ENCODE peak calls at places on chromosomes 12 and 14, in four cellular contexts. One of them, this sample, is unnamed.

GRCh38 chr12:109513977-109514376 is 36.5 kb downstream of the UBE3B start:
- DNase-seq in IMR-90: peak
- DNase-seq in GM12878: no peak
- DNase-seq in K562: no peak
- DNase-seq in this sample: no peak

GRCh38 chr12:6268484-6269157 is 41.9 kb upstream of the PLEKHG6 start:
- DNase-seq in GM12878: no peak
- DNase-seq in IMR-90: no peak
- DNase-seq in K562: no peak
- DNase-seq in this sample: no peak

GRCh38 chr12:117155278-117156060 is 34.8 kb downstream of the FBXO21 start:
- DNase-seq in GM12878: no peak
- DNase-seq in IMR-90: peak
- DNase-seq in K562: peak
- DNase-seq in this sample: peak

GRCh38 chr14:91232052-91232451 is 12.5 kb downstream of the GPR68 start:
- DNase-seq in IMR-90: no peak
- DNase-seq in GM12878: no peak
- DNase-seq in K562: no peak
- DNase-seq in this sample: no peak

GRCh38 chr12:51373222-51373621 is 18.0 kb downstream of the GALNT6 start:
- DNase-seq in GM12878: no peak
- DNase-seq in IMR-90: no peak
- DNase-seq in K562: no peak
- DNase-seq in this sample: no peak

GRCh38 chr12:1936406-1937320 is 18.2 kb upstream of the CACNA2D4 start:
- DNase-seq in GM12878: no peak
- DNase-seq in IMR-90: peak
- DNase-seq in K562: no peak
- DNase-seq in this sample: peak

GRCh38 chr12:84276215-84276614 is 636.4 kb downstream of the SLC6A15 start:
- DNase-seq in GM12878: no peak
- DNase-seq in K562: no peak
- DNase-seq in IMR-90: peak
- DNase-seq in this sample: no peak

GRCh38 chr12:17540921-17541320 is 549.1 kb downstream of the RERGL start:
- DNase-seq in IMR-90: no peak
- DNase-seq in K562: no peak
- DNase-seq in GM12878: no peak
- DNase-seq in this sample: no peak

GRCh38 chr12:89731614-89732013 is 23.0 kb upstream of the ATP2B1 start:
- DNase-seq in IMR-90: peak
- DNase-seq in GM12878: no peak
- DNase-seq in K562: no peak
- DNase-seq in this sample: no peak

GRCh38 chr12:132450391-132451171 is 39.4 kb upstream of the FBRSL1 start:
- DNase-seq in K562: no peak
- DNase-seq in GM12878: no peak
- DNase-seq in IMR-90: no peak
- DNase-seq in this sample: no peak

GRCh38 chr12:18323159-18323558 is 61.8 kb downstream of the PIK3C2G start:
- DNase-seq in GM12878: no peak
- DNase-seq in IMR-90: peak
- DNase-seq in K562: no peak
- DNase-seq in this sample: no peak

GRCh38 chr14:74882103-74882920 is 596 bp downstream of the DLST start:
- DNase-seq in GM12878: no peak
- DNase-seq in IMR-90: peak
- DNase-seq in K562: no peak
- DNase-seq in this sample: peak

GRCh38 chr14:39268393-39268792 is 34.7 kb downstream of the MIA2 start:
- DNase-seq in K562: no peak
- DNase-seq in IMR-90: peak
- DNase-seq in GM12878: no peak
- DNase-seq in this sample: no peak

GRCh38 chr12:124493809-124494750 is 73.3 kb downstream of the NCOR2 start:
- DNase-seq in GM12878: peak
- DNase-seq in K562: no peak
- DNase-seq in IMR-90: no peak
- DNase-seq in this sample: no peak

GRCh38 chr14:78758333-78758732 is 588.2 kb downstream of the NRXN3 start:
- DNase-seq in IMR-90: peak
- DNase-seq in K562: peak
- DNase-seq in GM12878: peak
- DNase-seq in this sample: peak

GRCh38 chr12:14774074-14774943 is 29.0 kb downstream of the WBP11 start:
- DNase-seq in IMR-90: peak
- DNase-seq in GM12878: peak
- DNase-seq in K562: no peak
- DNase-seq in this sample: peak

GRCh38 chr12:43396671-43397070 is 155.3 kb downstream of the ADAMTS20 start:
- DNase-seq in K562: no peak
- DNase-seq in IMR-90: no peak
- DNase-seq in GM12878: no peak
- DNase-seq in this sample: no peak

GRCh38 chr12:100706029-100706428 is 88.5 kb upstream of the ANO4 start:
- DNase-seq in GM12878: no peak
- DNase-seq in K562: no peak
- DNase-seq in IMR-90: peak
- DNase-seq in this sample: no peak

GRCh38 chr12:50390284-50390683 is 6.1 kb downstream of the FAM186A start:
- DNase-seq in IMR-90: peak
- DNase-seq in K562: no peak
- DNase-seq in GM12878: no peak
- DNase-seq in this sample: peak

GRCh38 chr14:91352101-91352500 is 65.5 kb downstream of the CCDC88C start:
- DNase-seq in IMR-90: no peak
- DNase-seq in K562: no peak
- DNase-seq in GM12878: no peak
- DNase-seq in this sample: no peak

GRCh38 chr14:96098309-96098998 is 59.3 kb downstream of the C14orf132 start:
- DNase-seq in GM12878: peak
- DNase-seq in IMR-90: peak
- DNase-seq in K562: peak
- DNase-seq in this sample: peak

DNA sequence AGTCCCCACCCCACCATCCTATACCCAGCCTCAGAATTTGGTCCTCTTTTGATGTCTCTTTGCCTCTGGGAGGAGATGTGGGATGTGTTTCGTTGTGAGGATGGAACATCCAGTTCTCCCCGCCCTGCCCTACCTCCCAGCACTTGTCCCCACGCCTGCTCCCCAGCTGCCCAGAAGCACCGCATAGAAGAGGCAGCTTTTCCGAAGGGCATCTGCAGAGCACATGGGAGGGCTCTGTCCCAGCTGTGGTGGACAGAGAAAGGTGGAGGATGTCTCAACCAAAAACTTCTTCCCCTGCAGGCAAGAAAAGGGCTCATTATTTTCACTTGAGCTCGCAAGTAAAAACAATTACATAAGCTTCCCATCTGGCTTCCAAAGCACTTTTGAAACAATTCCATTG is 302.6 kb downstream of the PCNX1 start:
- DNase-seq in K562: no peak
- DNase-seq in IMR-90: no peak
- DNase-seq in GM12878: no peak
- DNase-seq in this sample: no peak
- TF ChIP-seq FOS in K562: no peak
- TF ChIP-seq FOS in IMR-90: no peak
- TF ChIP-seq FOS in GM12878: no peak
- TF ChIP-seq FOS in this sample: no peak

GRCh38 chr14:101337053-101337452 is 224.2 kb upstream of the DIO3 start:
- DNase-seq in GM12878: no peak
- DNase-seq in K562: no peak
- DNase-seq in IMR-90: no peak
- DNase-seq in this sample: no peak

GRCh38 chr14:101333335-101334280 is 227.7 kb upstream of the DIO3 start:
- DNase-seq in K562: no peak
- DNase-seq in IMR-90: no peak
- DNase-seq in GM12878: no peak
- DNase-seq in this sample: no peak

GRCh38 chr14:101334656-101335055 is 226.6 kb upstream of the DIO3 start:
- DNase-seq in IMR-90: no peak
- DNase-seq in GM12878: no peak
- DNase-seq in K562: no peak
- DNase-seq in this sample: no peak

GRCh38 chr14:101336203-101336602 is 225.1 kb upstream of the DIO3 start:
- DNase-seq in K562: no peak
- DNase-seq in IMR-90: no peak
- DNase-seq in GM12878: no peak
- DNase-seq in this sample: no peak

DNA sequence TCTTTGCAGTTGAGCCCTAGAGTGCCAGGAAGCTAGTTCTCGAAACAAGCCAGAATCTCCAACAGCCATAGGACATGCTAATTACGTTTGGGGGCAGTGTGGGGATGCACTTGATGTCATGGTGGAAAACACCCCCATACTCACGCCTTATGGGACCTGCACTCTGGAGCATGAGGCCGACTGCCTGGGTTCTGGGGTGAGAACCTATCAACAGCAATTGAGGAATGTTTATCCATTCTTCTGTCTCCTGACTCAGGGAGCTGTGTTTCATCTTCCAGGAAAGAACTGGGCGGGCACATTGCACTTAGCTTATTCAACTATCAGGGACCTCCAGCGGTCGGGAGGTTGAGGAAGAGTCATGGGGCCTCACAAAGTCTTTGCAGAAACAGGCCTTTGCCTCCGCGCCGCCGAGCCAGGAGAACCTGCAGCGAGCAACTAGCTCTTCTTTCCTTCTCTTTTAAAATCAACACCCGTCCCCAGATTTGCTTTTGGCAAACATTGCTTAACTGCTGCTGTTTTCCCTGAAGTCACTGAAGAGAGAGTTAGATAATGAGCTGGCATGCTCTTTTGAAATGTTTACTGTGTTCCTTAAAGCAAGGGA is 226.1 kb upstream of the DIO3 start:
- DNase-seq in GM12878: no peak
- DNase-seq in IMR-90: no peak
- DNase-seq in K562: no peak
- DNase-seq in this sample: no peak
- TF ChIP-seq FOS in GM12878: no peak
- TF ChIP-seq FOS in IMR-90: no peak
- TF ChIP-seq FOS in K562: no peak
- TF ChIP-seq FOS in this sample: no peak

GRCh38 chr12:94872671-94873367 is 130.7 kb downstream of the NDUFA12 start:
- DNase-seq in IMR-90: no peak
- DNase-seq in GM12878: no peak
- DNase-seq in K562: no peak
- DNase-seq in this sample: no peak

GRCh38 chr12:94870511-94870910 is 133.0 kb downstream of the NDUFA12 start:
- DNase-seq in K562: no peak
- DNase-seq in IMR-90: no peak
- DNase-seq in GM12878: no peak
- DNase-seq in this sample: no peak

GRCh38 chr12:94863286-94863685 is 140.2 kb downstream of the NDUFA12 start:
- DNase-seq in K562: no peak
- DNase-seq in GM12878: no peak
- DNase-seq in IMR-90: no peak
- DNase-seq in this sample: no peak

GRCh38 chr12:94872007-94872653 is 131.4 kb downstream of the NDUFA12 start:
- DNase-seq in IMR-90: no peak
- DNase-seq in K562: no peak
- DNase-seq in GM12878: no peak
- DNase-seq in this sample: no peak

DNA sequence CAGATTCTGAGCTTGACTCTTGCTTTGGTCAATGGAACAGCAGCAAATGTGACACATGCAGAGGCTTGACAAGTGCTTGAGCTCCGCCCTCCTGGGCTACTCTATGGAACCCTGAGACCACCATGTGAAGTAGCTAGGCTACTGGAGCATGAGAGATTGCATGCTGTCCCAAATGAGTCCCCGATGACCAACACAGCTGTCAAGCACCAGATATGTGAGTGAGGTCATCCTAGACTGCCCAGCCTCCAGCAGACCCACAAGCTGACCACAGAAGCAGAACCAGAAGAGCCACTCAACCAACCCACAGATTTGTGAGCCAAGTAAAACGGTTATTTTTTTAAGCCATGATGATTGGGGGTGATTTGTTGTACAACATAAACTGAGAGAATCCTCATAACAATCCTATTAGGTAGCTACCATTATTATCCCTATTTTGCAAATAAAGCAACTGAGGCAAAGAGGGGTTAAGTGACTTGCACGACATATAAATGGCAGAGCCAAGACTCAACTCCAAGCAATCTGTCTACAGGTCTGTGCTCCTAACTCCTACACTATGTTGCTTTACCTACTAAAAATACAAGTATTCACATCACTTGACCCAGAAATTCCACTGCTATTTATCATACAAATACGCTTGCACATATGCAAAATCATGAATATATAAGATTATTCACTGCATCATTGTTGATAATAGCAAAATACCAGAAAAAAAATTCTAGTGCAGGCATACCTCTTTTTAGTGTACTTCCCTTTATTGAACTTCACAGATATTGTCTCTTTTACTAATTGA is 136.2 kb downstream of the NDUFA12 start:
- DNase-seq in K562: no peak
- DNase-seq in IMR-90: peak
- DNase-seq in GM12878: no peak
- DNase-seq in this sample: no peak
- TF ChIP-seq FOS in K562: no peak
- TF ChIP-seq FOS in IMR-90: no peak
- TF ChIP-seq FOS in GM12878: no peak
- TF ChIP-seq FOS in this sample: no peak

GRCh38 chr14:68458253-68458652 is 334.6 kb downstream of the ZFP36L1 start:
- DNase-seq in GM12878: no peak
- DNase-seq in IMR-90: no peak
- DNase-seq in K562: no peak
- DNase-seq in this sample: no peak

GRCh38 chr14:68460541-68460940 is 332.3 kb downstream of the ZFP36L1 start:
- DNase-seq in K562: no peak
- DNase-seq in IMR-90: no peak
- DNase-seq in GM12878: no peak
- DNase-seq in this sample: peak

GRCh38 chr14:68459480-68460136 is 333.3 kb downstream of the ZFP36L1 start:
- DNase-seq in IMR-90: no peak
- DNase-seq in GM12878: no peak
- DNase-seq in K562: no peak
- DNase-seq in this sample: no peak

GRCh38 chr14:68461086-68461485 is 331.8 kb downstream of the ZFP36L1 start:
- DNase-seq in K562: no peak
- DNase-seq in IMR-90: no peak
- DNase-seq in GM12878: no peak
- DNase-seq in this sample: no peak

DNA sequence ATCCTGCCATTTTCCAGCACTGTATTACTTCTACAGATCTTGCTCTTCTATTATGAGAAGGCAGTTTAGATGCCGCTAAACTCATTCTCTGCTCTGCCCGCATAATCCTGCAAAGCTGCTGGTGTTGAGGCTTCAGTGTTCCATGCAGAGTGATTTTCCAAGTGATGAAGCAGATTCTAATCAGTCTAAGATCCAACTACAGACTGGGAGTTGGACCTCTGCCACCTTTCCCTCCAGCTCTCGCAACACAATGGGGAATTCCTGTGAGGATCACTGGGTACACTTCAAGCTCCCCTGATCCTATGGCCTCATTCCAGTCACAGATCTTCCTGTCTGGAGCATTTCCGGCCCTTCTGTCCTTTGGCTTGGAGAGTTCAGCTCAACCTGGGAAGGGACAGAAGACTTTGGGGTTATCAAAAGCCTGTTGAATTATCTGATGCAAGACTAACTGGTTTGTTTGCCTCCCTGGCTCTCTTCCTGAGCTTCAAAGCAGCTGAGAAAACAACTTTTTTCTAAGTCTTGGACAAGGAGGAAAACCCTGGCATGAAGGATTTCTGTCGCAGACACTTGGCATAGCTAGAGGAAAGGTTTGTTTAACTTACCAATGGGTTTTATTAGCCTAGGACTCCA is 333.9 kb downstream of the ZFP36L1 start:
- DNase-seq in K562: no peak
- DNase-seq in GM12878: no peak
- DNase-seq in IMR-90: peak
- DNase-seq in this sample: peak
- TF ChIP-seq FOS in K562: no peak
- TF ChIP-seq FOS in GM12878: no peak
- TF ChIP-seq FOS in IMR-90: no peak
- TF ChIP-seq FOS in this sample: peak